ENCODE peak calls at places on chromosome 4, in ten cellular contexts. N is aorta, Q is cardiac muscle cell, U is HCT116, M is PC-9, Y is pancreas, O is GM23338, K is tibial artery, E is fibroblast of lung, G is right atrium auricular region. X is an unnamed sample.

GRCh38 chr4:92514632-92515031 is 210.9 kb downstream of the GRID2 start:
- DNase-seq in N (no peak), Q (no peak), U (no peak), M (no peak), Y (no peak), O (no peak), K (no peak), E (no peak), G (no peak), X (no peak)

GRCh38 chr4:105683038-105683437 is 25.5 kb downstream of the INTS12 start:
- DNase-seq in N (no peak), Q (no peak), U (no peak), M (peak; percentile 65), Y (peak; percentile 92), O (no peak), K (no peak), E (no peak), G (no peak), X (no peak)

GRCh38 chr4:43103048-43103447 is 210.5 kb downstream of the GRXCR1 start:
- DNase-seq in N (no peak), Q (no peak), U (no peak), M (no peak), Y (no peak), O (no peak), K (no peak), E (no peak), G (no peak), X (no peak)

GRCh38 chr4:8688041-8688907 is 95.7 kb downstream of the CPZ start:
- DNase-seq in N (no peak), Q (peak; percentile 29), U (peak; percentile 19), M (peak; percentile 31), Y (no peak), O (peak; percentile 86), K (peak; percentile 46), E (no peak), G (no peak), X (no peak)

GRCh38 chr4:87659247-87659931 is 9.3 kb downstream of the DMP1 start:
- DNase-seq in N (no peak), Q (no peak), U (peak; percentile 22), M (peak; percentile 5), Y (no peak), O (no peak), K (no peak), E (no peak), G (no peak), X (no peak)

GRCh38 chr4:122010610-122011009 is 58.8 kb upstream of the TRPC3 start:
- DNase-seq in N (no peak), Q (no peak), U (no peak), M (no peak), Y (no peak), O (no peak), K (no peak), E (peak; percentile 69), G (no peak), X (no peak)

GRCh38 chr4:186901850-186902249 is 178.2 kb upstream of the FAT1 start:
- DNase-seq in N (no peak), Q (no peak), U (no peak), M (no peak), Y (no peak), O (no peak), K (no peak), E (no peak), G (no peak), X (no peak)

GRCh38 chr4:13476915-13477314 is 7.2 kb downstream of the RAB28 start:
- DNase-seq in N (no peak), Q (peak; percentile 66), U (no peak), M (no peak), Y (no peak), O (no peak), K (no peak), E (no peak), G (no peak), X (no peak)

GRCh38 chr4:144338148-144338547 is 197.6 kb upstream of the GYPA start:
- DNase-seq in N (no peak), Q (peak; percentile 82), U (no peak), M (no peak), Y (no peak), O (no peak), K (no peak), E (no peak), G (no peak), X (peak; percentile 17)

GRCh38 chr4:109730294-109731051 is 603 bp upstream of the PLA2G12A start:
- DNase-seq in N (peak; percentile 66), Q (peak; percentile 67), U (no peak), M (peak; percentile 65), Y (peak; percentile 63), O (peak; percentile 71), K (peak; percentile 81), E (peak; percentile 58), G (peak; percentile 68), X (no peak)

GRCh38 chr4:184641022-184641421 is 8.2 kb downstream of the CASP3 start:
- DNase-seq in N (no peak), Q (no peak), U (no peak), M (no peak), Y (no peak), O (no peak), K (no peak), E (no peak), G (no peak), X (no peak)

GRCh38 chr4:184636144-184636543 is 13.1 kb downstream of the CASP3 start:
- DNase-seq in N (no peak), Q (no peak), U (no peak), M (no peak), Y (no peak), O (no peak), K (no peak), E (no peak), G (no peak), X (no peak)

GRCh38 chr4:184632842-184633241 is 16.4 kb downstream of the CASP3 start:
- DNase-seq in N (no peak), Q (no peak), U (no peak), M (no peak), Y (no peak), O (no peak), K (no peak), E (no peak), G (no peak), X (no peak)

GRCh38 chr4:184636897-184637296 is 12.3 kb downstream of the CASP3 start:
- DNase-seq in N (no peak), Q (no peak), U (no peak), M (no peak), Y (no peak), O (no peak), K (no peak), E (no peak), G (no peak), X (no peak)

GRCh38 chr4:184635381-184635780 is 13.9 kb downstream of the CASP3 start:
- DNase-seq in N (no peak), Q (peak; percentile 36), U (no peak), M (no peak), Y (no peak), O (no peak), K (no peak), E (peak; percentile 32), G (no peak), X (no peak)
- H3K36me3 ChIP-seq in N (peaks cover 10% of the 10 kb centered on the region), Q (peaks cover 35% of the 10 kb centered on the region), U (no peaks in the 10 kb centered on the region), M (peaks cover 3% of the 10 kb centered on the region), Y (peaks cover 14% of the 10 kb centered on the region), O (peaks cover 22% of the 10 kb centered on the region), K (peaks cover 59% of the 10 kb centered on the region), E (peaks cover 10% of the 10 kb centered on the region), G (peaks cover 51% of the 10 kb centered on the region), X (peaks cover 96% of the 10 kb centered on the region)

DNA sequence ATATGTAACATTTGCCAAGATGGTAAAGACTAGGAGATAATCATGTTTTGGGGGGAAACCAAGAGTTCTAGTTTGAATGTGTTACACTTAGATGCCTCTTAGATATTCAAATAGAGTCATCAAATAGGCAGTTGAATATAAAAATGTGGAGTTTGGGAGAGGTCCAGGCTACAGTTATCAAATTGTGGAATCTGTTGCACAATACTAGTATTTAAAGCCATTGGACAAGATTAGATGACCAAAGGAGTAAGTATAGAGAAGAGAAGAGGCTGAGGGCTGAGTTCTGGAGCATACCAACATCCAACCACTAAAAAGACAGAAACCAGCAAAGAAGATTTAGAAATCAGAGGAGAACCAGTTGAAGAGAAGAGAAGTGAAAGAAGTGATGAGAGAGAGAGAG is 72.7 kb downstream of the NAA11 start:
- DNase-seq in N (no peak), Q (no peak), U (no peak), M (no peak), Y (no peak), O (no peak), K (no peak), E (no peak), G (no peak), X (no peak)
- H3K36me3 ChIP-seq in N (no peaks in the 10 kb centered on the region), Q (no peaks in the 10 kb centered on the region), U (no peaks in the 10 kb centered on the region), M (no peaks in the 10 kb centered on the region), Y (no peaks in the 10 kb centered on the region), O (no peaks in the 10 kb centered on the region), K (no peaks in the 10 kb centered on the region), E (no peaks in the 10 kb centered on the region), G (no peaks in the 10 kb centered on the region), X (no peaks in the 10 kb centered on the region)

DNA sequence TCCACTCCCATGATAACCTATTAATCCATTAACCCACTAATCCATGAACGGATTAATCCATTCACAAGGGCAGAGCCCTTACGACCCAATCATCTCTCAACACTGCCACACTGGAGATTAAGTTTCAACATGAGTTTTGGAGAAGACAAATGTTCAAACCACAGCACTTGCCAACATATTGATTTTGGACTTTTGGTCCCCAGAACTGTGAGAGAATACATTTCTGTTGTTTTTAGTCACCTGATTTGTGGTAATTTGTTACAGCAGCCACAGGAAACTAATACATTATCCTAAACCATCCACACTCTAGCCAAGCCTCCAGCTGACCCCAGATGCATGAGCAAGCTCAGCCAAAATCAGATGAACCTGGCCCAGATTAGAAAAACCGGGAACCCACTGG is 22.4 kb downstream of the SEC24D start:
- DNase-seq in N (no peak), Q (no peak), U (no peak), M (no peak), Y (no peak), O (no peak), K (no peak), E (no peak), G (no peak), X (no peak)
- H3K36me3 ChIP-seq in N (peaks cover 23% of the 10 kb centered on the region), Q (peaks cover 50% of the 10 kb centered on the region), U (peaks cover 8% of the 10 kb centered on the region), M (no peaks in the 10 kb centered on the region), Y (peaks cover 25% of the 10 kb centered on the region), O (peaks cover 52% of the 10 kb centered on the region), K (peaks cover 66% of the 10 kb centered on the region), E (peaks cover 38% of the 10 kb centered on the region), G (peaks cover 61% of the 10 kb centered on the region), X (peaks cover 70% of the 10 kb centered on the region)

GRCh38 chr4:128279624-128280225 is 7.9 kb downstream of the PGRMC2 start:
- DNase-seq in N (no peak), Q (peak; percentile 52), U (no peak), M (no peak), Y (no peak), O (no peak), K (no peak), E (no peak), G (no peak), X (no peak)

GRCh38 chr4:128271551-128271950 is 16.1 kb downstream of the PGRMC2 start:
- DNase-seq in N (no peak), Q (no peak), U (no peak), M (no peak), Y (no peak), O (no peak), K (no peak), E (no peak), G (no peak), X (no peak)

GRCh38 chr4:128277856-128278255 is 9.8 kb downstream of the PGRMC2 start:
- DNase-seq in N (no peak), Q (no peak), U (no peak), M (no peak), Y (no peak), O (no peak), K (no peak), E (no peak), G (no peak), X (no peak)

GRCh38 chr4:128275351-128275750 is 12.3 kb downstream of the PGRMC2 start:
- DNase-seq in N (no peak), Q (no peak), U (no peak), M (no peak), Y (no peak), O (no peak), K (no peak), E (no peak), G (no peak), X (no peak)
- H3K36me3 ChIP-seq in N (no peaks in the 10 kb centered on the region), Q (peaks cover 15% of the 10 kb centered on the region), U (peaks cover 17% of the 10 kb centered on the region), M (peaks cover 30% of the 10 kb centered on the region), Y (peaks cover 6% of the 10 kb centered on the region), O (peaks cover 18% of the 10 kb centered on the region), K (peaks cover 19% of the 10 kb centered on the region), E (peaks cover 2% of the 10 kb centered on the region), G (peaks cover 18% of the 10 kb centered on the region), X (peaks cover 93% of the 10 kb centered on the region)

X was measured in OCI-LY7.